ENCODE peak calls at places on chromosomes 7 and 10, in nine cellular contexts. J is IMR-90, M is PC-9, U is tibial nerve, K is esophagus muscularis mucosa, H is psoas muscle, Y is thoracic aorta, Z is breast epithelium, P is endodermal cell. A is an unnamed sample.

GRCh38 chr10:117272195-117273076 is 31.5 kb downstream of the SLC18A2 start:
- DNase-seq in J (no peak), M (no peak), U (no peak), K (peak), H (no peak), Y (no peak), Z (no peak), P (no peak), A (no peak)

GRCh38 chr10:28171468-28172235 is 131.2 kb downstream of the MPP7 start:
- DNase-seq in J (peak), M (no peak), U (peak), K (no peak), H (no peak), Y (peak), Z (no peak), P (no peak), A (no peak)

GRCh38 chr10:102599565-102600327 is 44.5 kb upstream of the TRIM8 start:
- DNase-seq in J (no peak), M (no peak), U (no peak), K (no peak), H (no peak), Y (no peak), Z (no peak), P (peak), A (no peak)

GRCh38 chr7:111839261-111839660 is 277.0 kb upstream of the IMMP2L start:
- DNase-seq in J (no peak), M (no peak), U (no peak), K (no peak), H (no peak), Y (no peak), Z (no peak), P (no peak), A (no peak)

GRCh38 chr10:5536486-5536885 is 11.7 kb downstream of the CALML3 start:
- DNase-seq in J (no peak), M (no peak), U (no peak), K (no peak), H (no peak), Y (no peak), Z (no peak), P (peak), A (no peak)

GRCh38 chr10:116667484-116667883 is 46.7 kb downstream of the PNLIPRP2 start:
- DNase-seq in J (no peak), M (no peak), U (no peak), K (no peak), H (no peak), Y (no peak), Z (no peak), P (no peak), A (no peak)

GRCh38 chr7:105857009-105857952 is 19.1 kb downstream of the ATXN7L1 start:
- DNase-seq in J (no peak), M (no peak), U (no peak), K (no peak), H (no peak), Y (no peak), Z (no peak), P (no peak), A (no peak)

GRCh38 chr7:116806046-116806944 is 56.1 kb upstream of the CAPZA2 start:
- DNase-seq in J (no peak), M (no peak), U (no peak), K (peak), H (no peak), Y (no peak), Z (no peak), P (no peak), A (no peak)

GRCh38 chr10:29304259-29305030 is 15.6 kb downstream of the LYZL1 start:
- DNase-seq in J (peak), M (peak), U (peak), K (peak), H (peak), Y (no peak), Z (peak), P (peak), A (peak)

GRCh38 chr10:101244321-101245050 is 15.2 kb upstream of the LBX1 start:
- DNase-seq in J (peak), M (no peak), U (no peak), K (no peak), H (peak), Y (no peak), Z (no peak), P (no peak), A (no peak)

GRCh38 chr7:135736586-135737305 is 8.8 kb upstream of the SLC13A4 start:
- DNase-seq in J (no peak), M (no peak), U (no peak), K (no peak), H (no peak), Y (no peak), Z (no peak), P (no peak), A (no peak)

GRCh38 chr7:48938539-48938938 is 14.2 kb downstream of the CDC14C start:
- DNase-seq in J (no peak), M (no peak), U (peak), K (no peak), H (no peak), Y (no peak), Z (no peak), P (no peak), A (no peak)

GRCh38 chr10:71323407-71323806 is 4.3 kb downstream of the SLC29A3 start:
- DNase-seq in J (peak), M (no peak), U (no peak), K (no peak), H (no peak), Y (no peak), Z (no peak), P (no peak), A (no peak)

GRCh38 chr10:11533328-11533781 is 78.1 kb downstream of the USP6NL start:
- DNase-seq in J (peak), M (no peak), U (no peak), K (no peak), H (no peak), Y (no peak), Z (no peak), P (peak), A (no peak)

GRCh38 chr10:35794703-35795102 is 152.6 kb upstream of the FZD8 start:
- DNase-seq in J (no peak), M (no peak), U (no peak), K (no peak), H (no peak), Y (no peak), Z (no peak), P (no peak), A (no peak)

GRCh38 chr10:122112625-122113160 is 123.7 kb downstream of the TACC2 start:
- DNase-seq in J (peak), M (peak), U (peak), K (peak), H (peak), Y (peak), Z (peak), P (peak), A (peak)

GRCh38 chr7:47213276-47213675 is 368.6 kb downstream of the TNS3 start:
- DNase-seq in J (no peak), M (no peak), U (no peak), K (peak), H (no peak), Y (no peak), Z (no peak), P (no peak), A (no peak)

GRCh38 chr7:26201261-26202018 is at the start of gene CBX3:
- DNase-seq in J (peak), M (peak), U (peak), K (peak), H (peak), Y (peak), Z (peak), P (peak), A (peak)

GRCh38 chr10:61923210-61924024 is 21.9 kb downstream of the ARID5B start:
- DNase-seq in J (peak), M (no peak), U (no peak), K (no peak), H (no peak), Y (no peak), Z (no peak), P (no peak), A (no peak)

GRCh38 chr10:129770286-129770685 is 193.8 kb downstream of the EBF3 start:
- DNase-seq in J (no peak), M (no peak), U (no peak), K (peak), H (no peak), Y (no peak), Z (no peak), P (peak), A (no peak)

GRCh38 chr10:75159519-75159918 is 48.1 kb downstream of the SAMD8 start:
- DNase-seq in J (peak), M (no peak), U (no peak), K (no peak), H (no peak), Y (no peak), Z (no peak), P (no peak), A (no peak)

GRCh38 chr7:137969828-137970227 is 32.1 kb downstream of the CREB3L2 start:
- DNase-seq in J (no peak), M (no peak), U (no peak), K (no peak), H (no peak), Y (no peak), Z (no peak), P (no peak), A (no peak)

GRCh38 chr7:41699532-41699931 is 3.4 kb downstream of the INHBA start:
- DNase-seq in J (peak), M (peak), U (no peak), K (no peak), H (no peak), Y (no peak), Z (no peak), P (peak), A (no peak)

DNA sequence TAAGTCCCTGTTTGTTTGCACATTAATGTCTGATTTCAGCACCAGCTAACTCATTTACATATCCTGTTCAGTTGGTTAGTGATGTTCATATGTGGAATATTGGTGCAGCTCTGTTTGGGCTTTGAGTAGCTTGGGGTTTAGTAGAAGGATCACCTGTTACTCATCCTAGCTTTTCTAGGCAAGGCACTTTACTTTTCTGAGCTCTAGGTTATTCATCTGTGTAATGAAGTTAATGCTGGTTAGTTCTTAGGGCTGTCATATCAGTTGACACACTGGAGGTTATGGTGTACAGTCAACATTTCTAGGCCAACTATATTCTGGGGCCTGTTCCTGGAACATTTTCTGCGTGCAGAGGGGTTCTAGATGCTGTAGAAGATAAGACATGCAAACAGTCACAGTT is 238.4 kb downstream of the EXOC4 start:
- DNase-seq in J (no peak), M (no peak), U (no peak), K (no peak), H (no peak), Y (no peak), Z (no peak), P (no peak), A (no peak)
- H3K27ac ChIP-seq in J (no peak), M (no peak), U (no peak), K (no peak), H (no peak), Y (no peak), Z (no peak), P (no peak), A (no peak)

GRCh38 chr10:110835841-110836240 is 35.9 kb upstream of the PDCD4 start:
- DNase-seq in J (no peak), M (no peak), U (no peak), K (no peak), H (no peak), Y (no peak), Z (no peak), P (no peak), A (no peak)
- H3K27ac ChIP-seq in J (no peak), M (no peak), U (no peak), K (peak), H (no peak), Y (peak), Z (peak), P (no peak), A (no peak)

GRCh38 chr7:67743501-67743900 is 746.9 kb downstream of the TYW1 start:
- DNase-seq in J (no peak), M (no peak), U (no peak), K (no peak), H (no peak), Y (no peak), Z (no peak), P (no peak), A (no peak)

GRCh38 chr7:67738145-67738544 is 741.5 kb downstream of the TYW1 start:
- DNase-seq in J (no peak), M (no peak), U (no peak), K (no peak), H (no peak), Y (no peak), Z (no peak), P (no peak), A (no peak)

GRCh38 chr7:67738958-67739357 is 742.3 kb downstream of the TYW1 start:
- DNase-seq in J (no peak), M (no peak), U (peak), K (no peak), H (peak), Y (no peak), Z (peak), P (no peak), A (no peak)
- H3K27ac ChIP-seq in J (no peak), M (no peak), U (no peak), K (peak), H (peak), Y (no peak), Z (peak), P (no peak), A (no peak)

DNA sequence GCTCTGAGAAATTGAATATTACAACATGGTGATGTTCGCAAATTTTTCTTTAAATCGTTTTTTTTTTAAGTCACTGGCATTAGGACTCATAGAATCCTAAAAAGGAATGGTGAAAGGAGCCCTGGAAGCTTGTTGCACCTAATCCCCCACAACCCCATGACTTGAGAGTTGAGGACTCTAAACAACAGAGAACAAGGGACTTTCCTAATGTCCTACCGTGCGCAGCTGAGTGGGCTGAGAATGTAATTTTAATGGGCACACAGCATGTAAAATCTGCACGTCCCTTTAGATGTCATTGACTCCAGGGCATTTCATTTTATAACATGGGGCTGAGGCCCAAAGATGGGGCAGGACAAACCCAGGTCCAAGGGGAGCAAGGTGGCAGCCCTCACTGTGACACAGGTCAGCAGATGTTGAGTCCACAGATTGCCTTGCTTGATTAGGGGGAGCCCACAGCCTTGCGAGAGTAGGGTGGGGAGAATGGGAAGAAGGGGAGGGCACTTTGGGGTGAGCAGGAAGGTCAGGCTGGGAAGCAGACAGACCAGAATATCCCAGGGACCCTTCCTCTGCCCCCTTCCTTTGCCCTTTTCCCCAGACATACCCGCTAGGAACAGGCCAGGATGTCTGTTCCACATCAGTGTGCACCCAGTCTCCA is 208.4 kb upstream of the ZMIZ1 start:
- DNase-seq in J (no peak), M (peak), U (no peak), K (peak), H (no peak), Y (no peak), Z (no peak), P (no peak), A (no peak)
- H3K27ac ChIP-seq in J (no peak), M (no peak), U (no peak), K (no peak), H (no peak), Y (no peak), Z (no peak), P (no peak), A (no peak)

GRCh38 chr10:88676283-88677060 is 12.2 kb downstream of the LIPF start:
- DNase-seq in J (no peak), M (no peak), U (no peak), K (no peak), H (no peak), Y (no peak), Z (no peak), P (no peak), A (no peak)
- H3K27ac ChIP-seq in J (no peak), M (no peak), U (no peak), K (no peak), H (no peak), Y (no peak), Z (no peak), P (no peak), A (no peak)

GRCh38 chr7:15837627-15838026 is 151.1 kb upstream of the MEOX2 start:
- DNase-seq in J (no peak), M (no peak), U (no peak), K (no peak), H (peak), Y (no peak), Z (no peak), P (no peak), A (no peak)

GRCh38 chr7:15836041-15836440 is 149.6 kb upstream of the MEOX2 start:
- DNase-seq in J (peak), M (no peak), U (no peak), K (no peak), H (no peak), Y (no peak), Z (no peak), P (no peak), A (no peak)

DNA sequence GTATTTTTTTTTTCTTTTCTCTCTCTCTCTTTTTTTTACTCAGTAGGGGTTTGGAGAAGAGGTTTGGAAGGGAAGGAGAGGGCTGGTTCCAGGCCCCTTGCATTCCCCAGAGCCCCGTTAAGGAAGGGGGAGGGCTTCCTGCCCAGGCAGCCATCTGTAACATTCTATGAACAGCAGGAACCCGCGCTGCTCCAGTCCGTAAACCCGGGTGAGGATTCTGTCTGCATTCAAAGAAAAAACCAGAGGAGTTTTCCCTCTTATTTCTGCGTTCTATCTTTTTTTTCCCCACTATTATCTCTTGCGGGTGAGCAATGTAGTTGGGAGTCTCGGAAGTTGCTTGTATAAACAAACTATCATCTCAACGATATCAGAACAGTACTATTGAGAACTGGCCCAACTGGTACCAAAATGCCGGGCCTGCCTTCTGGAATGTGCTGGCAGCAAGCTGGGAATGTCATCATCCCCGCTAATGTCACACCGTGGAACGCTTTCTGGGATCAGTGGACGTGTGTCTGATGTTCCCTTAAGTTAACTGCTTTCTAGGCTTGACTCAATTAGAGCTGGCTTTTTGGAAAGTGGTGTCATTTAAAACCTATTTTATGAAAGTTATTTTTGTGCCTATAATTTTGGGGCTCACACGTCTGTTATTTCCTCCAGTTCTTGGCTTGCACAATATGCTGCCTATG is 153.1 kb upstream of the MEOX2 start:
- DNase-seq in J (no peak), M (peak), U (peak), K (no peak), H (peak), Y (no peak), Z (no peak), P (peak), A (no peak)
- H3K27ac ChIP-seq in J (no peak), M (no peak), U (no peak), K (peak), H (peak), Y (peak), Z (peak), P (peak), A (no peak)

A was measured in substantia nigra.